ENCODE peak calls at places on chromosomes 5 and 9, in six cellular contexts. P, T, C, L, A and M are unnamed samples.

GRCh38 chr5:171852255-171852681 is 66.7 kb downstream of the SMIM23 start:
- DNase-seq in P (no peak), T (no peak), C (no peak), L (no peak), A (no peak), M (no peak)

GRCh38 chr5:17304282-17304681 is 86.9 kb downstream of the BASP1 start:
- DNase-seq in P (no peak), T (no peak), C (no peak), L (no peak), A (no peak), M (no peak)

GRCh38 chr5:169762338-169763095 is 125.4 kb downstream of the DOCK2 start:
- DNase-seq in P (no peak), T (peak), C (no peak), L (no peak), A (no peak), M (no peak)

GRCh38 chr9:110429453-110429852 is 91.8 kb upstream of the TXNDC8 start:
- DNase-seq in P (no peak), T (no peak), C (no peak), L (no peak), A (no peak), M (no peak)

GRCh38 chr5:66652818-66653217 is 56.6 kb downstream of the MAST4 start:
- DNase-seq in P (no peak), T (no peak), C (no peak), L (no peak), A (no peak), M (no peak)

GRCh38 chr5:180636403-180637075 is 12.9 kb downstream of the FLT4 start:
- DNase-seq in P (no peak), T (no peak), C (no peak), L (peak), A (no peak), M (no peak)

GRCh38 chr5:151903243-151903653 is 21.4 kb downstream of the GLRA1 start:
- DNase-seq in P (no peak), T (no peak), C (no peak), L (no peak), A (no peak), M (no peak)

GRCh38 chr9:108274971-108275370 is 580.8 kb downstream of the ACTL7B start:
- DNase-seq in P (no peak), T (no peak), C (no peak), L (no peak), A (no peak), M (no peak)

GRCh38 chr5:89374144-89374784 is 491.3 kb upstream of the MEF2C start:
- DNase-seq in P (peak), T (no peak), C (no peak), L (no peak), A (no peak), M (no peak)

GRCh38 chr5:12272389-12272788 is 368.1 kb upstream of the CTNND2 start:
- DNase-seq in P (no peak), T (no peak), C (peak), L (no peak), A (no peak), M (no peak)

GRCh38 chr5:150406120-150407096 is 6.3 kb downstream of the CD74 start:
- DNase-seq in P (no peak), T (no peak), C (no peak), L (no peak), A (no peak), M (no peak)

GRCh38 chr5:7705261-7705660 is 145.7 kb downstream of the CFAP90 start:
- DNase-seq in P (no peak), T (no peak), C (no peak), L (no peak), A (no peak), M (no peak)

GRCh38 chr9:127397722-127398647 is 1.0 kb downstream of the SLC2A8 start:
- DNase-seq in P (peak), T (peak), C (peak), L (peak), A (peak), M (peak)

GRCh38 chr9:134698111-134698510 is 56.5 kb downstream of the COL5A1 start:
- DNase-seq in P (peak), T (no peak), C (no peak), L (no peak), A (no peak), M (no peak)

GRCh38 chr5:165334186-165334585 is 1828.8 kb downstream of the MAT2B start:
- DNase-seq in P (no peak), T (peak), C (no peak), L (no peak), A (no peak), M (no peak)

GRCh38 chr9:16449331-16449730 is 421.1 kb downstream of the BNC2 start:
- DNase-seq in P (no peak), T (no peak), C (peak), L (no peak), A (no peak), M (no peak)

GRCh38 chr5:59685806-59686205 is 207.7 kb downstream of the PDE4D start:
- DNase-seq in P (no peak), T (no peak), C (no peak), L (no peak), A (no peak), M (no peak)

GRCh38 chr5:10712574-10713366 is 48.3 kb downstream of the DAP start:
- DNase-seq in P (no peak), T (no peak), C (no peak), L (no peak), A (no peak), M (no peak)

GRCh38 chr5:113112435-113112834 is 135.8 kb downstream of the DCP2 start:
- DNase-seq in P (no peak), T (peak), C (no peak), L (no peak), A (no peak), M (peak)

GRCh38 chr5:42949348-42950090 is 90.6 kb downstream of the ANXA2R start:
- DNase-seq in P (no peak), T (no peak), C (no peak), L (peak), A (peak), M (peak)

GRCh38 chr9:115992834-115993233 is 160.8 kb upstream of the PAPPA start:
- DNase-seq in P (no peak), T (peak), C (no peak), L (no peak), A (no peak), M (no peak)

GRCh38 chr5:55427157-55427556 is 107.6 kb downstream of the PLPP1 start:
- DNase-seq in P (peak), T (peak), C (no peak), L (no peak), A (no peak), M (peak)

GRCh38 chr9:86946712-86947145 is 577 bp downstream of the GAS1 start:
- DNase-seq in P (peak), T (no peak), C (peak), L (peak), A (peak), M (peak)

GRCh38 chr9:18245911-18246310 is 228.0 kb upstream of the ADAMTSL1 start:
- DNase-seq in P (no peak), T (no peak), C (no peak), L (no peak), A (no peak), M (no peak)

GRCh38 chr5:90878549-90879196 is 320.1 kb downstream of the ADGRV1 start:
- DNase-seq in P (no peak), T (peak), C (no peak), L (no peak), A (peak), M (peak)
- H3K27ac ChIP-seq in P (peak), T (no peak), C (no peak), L (peak), A (no peak), M (peak)

GRCh38 chr9:133419005-133419404 is 1.2 kb upstream of the REXO4 start:
- DNase-seq in P (no peak), T (no peak), C (no peak), L (no peak), A (no peak), M (no peak)
- H3K27ac ChIP-seq in P (no peak), T (no peak), C (no peak), L (no peak), A (no peak), M (no peak)

GRCh38 chr5:154741415-154741814 is 13.8 kb upstream of the LARP1 start:
- DNase-seq in P (no peak), T (no peak), C (no peak), L (no peak), A (no peak), M (no peak)
- H3K27ac ChIP-seq in P (peak), T (no peak), C (no peak), L (peak), A (no peak), M (no peak)

DNA sequence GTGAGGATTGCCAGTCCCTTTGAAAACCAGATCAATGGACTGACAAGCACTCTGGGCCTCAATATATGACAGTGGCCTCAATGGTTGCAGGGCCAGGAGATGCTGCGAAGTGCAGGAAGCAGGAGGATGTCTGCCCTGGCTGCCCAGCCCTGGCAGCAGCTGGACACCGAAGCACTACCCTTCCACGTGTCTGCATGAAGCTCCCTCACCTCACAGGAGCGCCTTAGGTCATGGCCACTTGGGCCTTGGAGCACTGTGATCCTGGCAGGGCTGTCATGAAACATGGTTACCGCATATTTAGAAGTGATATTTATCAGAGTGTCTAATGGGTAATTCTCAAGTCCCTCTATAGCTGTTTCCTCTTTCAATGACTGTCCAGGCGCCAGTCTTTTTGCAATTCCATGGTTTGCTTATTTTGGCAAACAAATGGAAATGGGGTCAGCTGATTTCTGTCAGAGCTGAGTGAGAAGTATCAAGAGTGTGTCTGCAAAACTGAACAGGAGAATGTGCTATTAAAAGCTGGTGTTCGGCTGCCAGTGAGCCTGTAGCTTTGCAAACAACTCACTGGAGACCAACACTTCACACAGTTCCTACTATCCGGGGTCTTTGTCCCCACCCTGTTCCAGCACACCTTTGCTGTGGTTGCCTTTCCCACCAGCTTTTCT is 285.9 kb downstream of the KIF4B start:
- DNase-seq in P (no peak), T (no peak), C (no peak), L (peak), A (no peak), M (no peak)
- H3K27ac ChIP-seq in P (no peak), T (no peak), C (no peak), L (peak), A (no peak), M (no peak)

GRCh38 chr9:75933982-75934381 is 43.5 kb downstream of the PCSK5 start:
- DNase-seq in P (no peak), T (no peak), C (no peak), L (no peak), A (no peak), M (no peak)
- H3K27ac ChIP-seq in P (no peak), T (no peak), C (no peak), L (no peak), A (no peak), M (no peak)

GRCh38 chr5:173456751-173457171 is 128.5 kb upstream of the STC2 start:
- DNase-seq in P (no peak), T (peak), C (no peak), L (no peak), A (no peak), M (no peak)
- H3K27ac ChIP-seq in P (no peak), T (no peak), C (no peak), L (peak), A (peak), M (no peak)

DNA sequence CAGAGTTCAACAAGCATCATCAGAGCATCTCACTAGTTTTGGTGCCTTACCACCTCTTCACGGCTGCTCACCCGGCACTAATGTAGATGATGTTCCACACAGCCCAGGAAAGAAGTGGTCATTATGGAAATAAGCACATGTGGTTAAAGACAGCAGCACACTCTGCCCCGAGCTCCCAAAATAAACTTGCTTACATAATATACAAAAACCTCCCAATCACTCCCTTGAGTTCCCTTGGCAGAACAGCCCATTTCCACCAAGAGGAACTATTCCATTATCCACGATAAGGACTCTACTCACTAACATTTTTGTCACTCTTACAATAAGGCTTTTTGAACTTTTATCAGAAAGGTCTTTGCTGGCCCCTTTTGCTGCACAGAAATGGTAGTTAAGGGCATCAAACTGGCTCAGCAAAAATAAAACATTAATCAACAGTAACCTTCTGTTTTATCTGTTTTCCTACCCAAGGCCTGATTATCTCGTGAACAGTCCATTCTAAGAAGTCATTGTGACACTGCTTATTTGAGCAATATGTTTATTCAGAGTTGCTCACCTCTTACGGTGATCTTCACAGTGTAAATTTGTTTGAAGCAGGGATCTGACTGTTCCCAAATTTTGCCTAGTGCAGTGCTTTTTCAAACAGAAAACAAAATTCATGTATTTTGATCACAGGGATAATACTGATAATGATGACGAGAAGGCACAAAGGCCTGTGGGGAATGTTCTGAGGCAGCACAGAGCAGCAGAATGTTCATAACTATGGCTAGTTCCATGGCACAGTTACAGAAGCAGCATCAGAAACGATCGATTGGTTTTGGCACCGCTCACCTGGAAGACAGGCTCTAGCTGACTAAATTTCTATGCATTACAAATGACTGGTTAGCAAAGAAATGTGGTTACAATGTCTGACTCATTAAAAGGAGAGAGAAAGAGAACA is 399.8 kb upstream of the PIK3R1 start:
- DNase-seq in P (peak), T (peak), C (no peak), L (peak), A (peak), M (peak)
- H3K27ac ChIP-seq in P (peak), T (peak), C (no peak), L (peak), A (peak), M (peak)

DNA sequence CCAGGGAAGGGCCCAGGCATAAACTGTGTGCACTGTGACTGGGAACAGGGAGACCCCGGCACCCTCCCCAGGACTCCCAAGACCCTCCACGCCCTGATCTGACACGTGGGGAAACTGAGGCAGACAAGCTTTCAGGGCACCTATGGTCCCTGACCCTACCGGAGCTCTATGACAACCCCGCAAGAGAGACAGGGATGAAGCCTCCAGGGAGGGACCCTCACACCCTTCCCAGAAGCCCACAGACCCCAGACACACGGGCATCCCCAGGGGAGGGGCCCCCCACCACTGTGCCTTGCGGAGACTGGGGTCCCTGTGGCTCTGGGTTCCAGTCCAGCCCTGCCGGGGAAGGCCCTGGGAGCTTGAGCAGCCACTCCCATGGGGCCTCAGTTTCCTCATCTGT is 6.4 kb upstream of the EGFL7 start:
- DNase-seq in P (no peak), T (no peak), C (no peak), L (no peak), A (no peak), M (peak)
- H3K27ac ChIP-seq in P (peak), T (no peak), C (no peak), L (peak), A (peak), M (no peak)